ENCODE peak calls at places on chromosomes 4 and X, in six cellular contexts. G, J, Y, S, P and Q are unnamed samples.
A peak's percentile ranks its signal among the peaks of the same experiment; 100 is the strongest.

GRCh38 chr4:83865417-83866150 is 329.7 kb downstream of the GPAT3 start:
- DNase-seq in J (no peak), G (no peak), P (no peak), Y (no peak), S (no peak), Q (no peak)

GRCh38 chr4:178081931-178082330 is 639.7 kb upstream of the AGA start:
- DNase-seq in Y (no peak), J (no peak), S (no peak), G (no peak), P (no peak), Q (no peak)

GRCh38 chr4:84856468-84856867 is 110.0 kb downstream of the WDFY3 start:
- DNase-seq in S (no peak), G (no peak), P (no peak), J (no peak), Y (no peak), Q (no peak)

GRCh38 chr4:85475631-85476233 is 782 bp downstream of the ARHGAP24 start:
- DNase-seq in P (peak; percentile 63), J (no peak), S (no peak), Y (no peak), G (peak; percentile 53), Q (no peak)

GRCh38 chrX:119690921-119691716 is 1.8 kb downstream of the SEPTIN6 start:
- DNase-seq in Y (no peak), J (no peak), S (peak; percentile 44), G (peak; percentile 59), P (no peak), Q (no peak)

GRCh38 chr4:48297447-48297846 is 27.8 kb upstream of the TEC start:
- DNase-seq in P (no peak), Y (no peak), S (no peak), J (no peak), G (no peak), Q (no peak)

GRCh38 chrX:53239474-53239873 is 14.5 kb upstream of the KDM5C start:
- DNase-seq in P (no peak), G (no peak), S (peak; percentile 41), J (no peak), Y (no peak), Q (no peak)

GRCh38 chr4:19999775-20000414 is 251.8 kb upstream of the SLIT2 start:
- DNase-seq in P (no peak), Y (no peak), G (no peak), S (no peak), J (no peak), Q (no peak)

GRCh38 chrX:14964500-14964899 is 91.3 kb downstream of the MOSPD2 start:
- DNase-seq in Y (no peak), J (no peak), G (peak; percentile 67), P (no peak), S (no peak), Q (peak; percentile 16)

GRCh38 chr4:44629280-44629866 is 22.1 kb downstream of the YIPF7 start:
- DNase-seq in Y (no peak), G (peak; percentile 47), P (peak; percentile 71), J (peak; percentile 4), S (peak; percentile 47), Q (peak; percentile 5)

DNA sequence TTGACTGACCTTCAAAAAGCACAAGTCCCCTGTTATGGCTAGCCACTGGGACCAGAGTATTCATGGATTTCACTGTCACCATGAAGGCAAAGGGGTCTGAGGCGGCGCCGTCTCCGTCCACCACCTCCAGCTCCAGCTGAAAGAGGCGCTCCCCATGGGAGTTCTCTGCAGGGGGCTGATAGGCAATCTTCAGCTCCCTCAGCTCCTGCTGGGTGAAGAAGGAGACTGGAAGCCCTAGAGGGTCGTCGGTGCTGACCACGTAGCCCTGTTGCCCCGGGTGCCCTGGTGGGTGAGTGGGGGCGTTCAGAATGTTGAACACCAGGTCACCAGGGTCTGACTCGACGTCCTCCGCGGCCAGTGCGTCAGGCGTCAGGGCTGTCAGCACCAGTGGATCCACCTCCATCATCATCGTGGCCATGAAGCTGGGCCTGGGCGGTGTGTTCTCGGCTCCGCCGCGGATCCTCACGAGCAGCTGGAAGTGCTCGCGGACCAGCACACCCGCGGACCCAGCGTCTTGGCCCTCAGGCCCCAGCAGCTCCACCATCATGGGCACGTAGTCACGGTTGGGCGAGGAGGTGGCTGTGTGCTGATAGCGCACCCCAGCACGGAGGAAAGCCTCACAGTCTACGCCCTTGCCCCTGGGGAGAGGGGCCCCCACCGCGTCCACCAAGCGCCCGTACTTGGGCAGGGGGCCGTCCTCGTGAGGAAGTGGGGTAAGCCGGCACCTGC is 980 bp downstream of the FREM3 start:
- DNase-seq in Y (no peak), J (no peak), S (no peak), G (no peak), P (no peak), Q (no peak)
- H3K4me3 ChIP-seq in Y (peak overlapping the region; percentile 28), J (peak overlapping the region; percentile 25), S (no peak overlapping the region), G (no peak overlapping the region), P (peak overlapping the region; percentile 26), Q (no peak overlapping the region)

GRCh38 chr4:4361883-4362282 is 25.0 kb upstream of the NSG1 start:
- DNase-seq in P (no peak), Y (no peak), G (no peak), J (no peak), S (no peak), Q (no peak)
- H3K4me3 ChIP-seq in P (no peak overlapping the region), Y (no peak overlapping the region), G (no peak overlapping the region), J (no peak overlapping the region), S (no peak overlapping the region), Q (no peak overlapping the region)

GRCh38 chr4:93828332-93828829 is at the start of gene ATOH1:
- DNase-seq in P (peak; percentile 64), Y (no peak), J (peak; percentile 1), G (no peak), S (no peak), Q (no peak)
- H3K4me3 ChIP-seq in P (peak within 1 kb of the TSS; percentile 37), Y (peak within 1 kb of the TSS; percentile 11), J (peak within 1 kb of the TSS; percentile 41), G (peak within 1 kb of the TSS; percentile 3), S (no peak within 1 kb of the TSS), Q (no peak within 1 kb of the TSS)

GRCh38 chr4:8534129-8534528 is 46.1 kb upstream of the GPR78 start:
- DNase-seq in P (peak; percentile 8), S (no peak), J (peak; percentile 59), G (peak; percentile 37), Y (no peak), Q (no peak)
- H3K4me3 ChIP-seq in P (no peak overlapping the region), S (no peak overlapping the region), J (no peak overlapping the region), G (no peak overlapping the region), Y (no peak overlapping the region), Q (no peak overlapping the region)

DNA sequence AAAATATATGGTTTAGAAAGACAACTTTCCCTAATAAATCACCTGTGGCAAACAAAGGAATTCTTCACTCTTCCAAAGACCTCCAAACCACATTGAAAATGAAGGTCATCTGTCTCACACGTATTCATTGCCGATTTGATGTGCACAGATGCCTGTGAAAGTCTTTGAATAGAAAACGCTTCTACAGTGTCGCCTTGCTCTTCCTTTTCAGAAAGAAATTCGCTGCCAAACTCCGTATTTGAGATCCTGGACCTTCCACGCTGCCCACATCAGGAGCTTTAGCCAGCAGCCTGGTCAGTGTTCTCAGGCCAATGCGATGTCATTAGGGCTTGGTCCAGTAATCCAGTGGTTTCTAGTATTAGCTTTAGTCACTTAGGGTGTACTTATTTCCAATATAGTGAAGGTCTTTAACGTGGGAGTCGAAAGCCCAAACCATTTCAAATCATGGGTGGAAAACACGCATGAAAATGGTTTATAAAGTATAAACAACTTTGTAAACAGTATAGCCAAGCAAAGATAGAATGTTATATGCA is 22.1 kb downstream of the SPINK2 start:
- DNase-seq in G (no peak), Y (no peak), J (no peak), P (no peak), S (no peak), Q (no peak)
- H3K4me3 ChIP-seq in G (peak overlapping the region; percentile 64), Y (peak overlapping the region; percentile 73), J (peak overlapping the region; percentile 56), P (peak overlapping the region; percentile 51), S (peak overlapping the region; percentile 61), Q (peak overlapping the region; percentile 58)